ENCODE peak calls at places on chromosomes 11 and 22, in ten cellular contexts. Q, L, G, B, T, J, I, A, U and P are unnamed samples.

GRCh38 chr11:47986742-47987141 is 6.4 kb downstream of the PTPRJ start:
- DNase-seq in Q (no peak), L (no peak), G (no peak), B (no peak), T (no peak), J (no peak), I (no peak), A (no peak), U (no peak), P (no peak)

GRCh38 chr11:44505591-44506054 is 59.8 kb upstream of the CD82 start:
- DNase-seq in Q (no peak), L (peak), G (no peak), B (no peak), T (no peak), J (no peak), I (no peak), A (no peak), U (no peak), P (no peak)

GRCh38 chr11:58222730-58223129 is 6.0 kb downstream of the OR10Q1 start:
- DNase-seq in Q (no peak), L (peak), G (no peak), B (no peak), T (peak), J (no peak), I (no peak), A (no peak), U (no peak), P (no peak)

GRCh38 chr11:63813563-63814382 is 517 bp downstream of the SPINDOC start:
- DNase-seq in Q (no peak), L (peak), G (no peak), B (peak), T (no peak), J (no peak), I (peak), A (peak), U (peak), P (peak)

GRCh38 chr11:62665630-62666258 is 632 bp downstream of the CSKMT start:
- DNase-seq in Q (no peak), L (peak), G (no peak), B (peak), T (peak), J (peak), I (peak), A (peak), U (peak), P (no peak)

GRCh38 chr22:43128928-43129424 is 14.2 kb downstream of the MCAT start:
- DNase-seq in Q (no peak), L (no peak), G (no peak), B (no peak), T (no peak), J (no peak), I (no peak), A (no peak), U (peak), P (no peak)

GRCh38 chr11:12066799-12067508 is 43.4 kb upstream of the MICAL2 start:
- DNase-seq in Q (no peak), L (peak), G (peak), B (peak), T (peak), J (no peak), I (no peak), A (no peak), U (no peak), P (no peak)

GRCh38 chr11:100872951-100873350 is 185.9 kb downstream of the ARHGAP42 start:
- DNase-seq in Q (no peak), L (peak), G (no peak), B (no peak), T (no peak), J (no peak), I (no peak), A (no peak), U (no peak), P (no peak)

GRCh38 chr11:128688896-128689546 is 4.9 kb upstream of the FLI1 start:
- DNase-seq in Q (no peak), L (no peak), G (no peak), B (no peak), T (no peak), J (no peak), I (no peak), A (no peak), U (no peak), P (no peak)

DNA sequence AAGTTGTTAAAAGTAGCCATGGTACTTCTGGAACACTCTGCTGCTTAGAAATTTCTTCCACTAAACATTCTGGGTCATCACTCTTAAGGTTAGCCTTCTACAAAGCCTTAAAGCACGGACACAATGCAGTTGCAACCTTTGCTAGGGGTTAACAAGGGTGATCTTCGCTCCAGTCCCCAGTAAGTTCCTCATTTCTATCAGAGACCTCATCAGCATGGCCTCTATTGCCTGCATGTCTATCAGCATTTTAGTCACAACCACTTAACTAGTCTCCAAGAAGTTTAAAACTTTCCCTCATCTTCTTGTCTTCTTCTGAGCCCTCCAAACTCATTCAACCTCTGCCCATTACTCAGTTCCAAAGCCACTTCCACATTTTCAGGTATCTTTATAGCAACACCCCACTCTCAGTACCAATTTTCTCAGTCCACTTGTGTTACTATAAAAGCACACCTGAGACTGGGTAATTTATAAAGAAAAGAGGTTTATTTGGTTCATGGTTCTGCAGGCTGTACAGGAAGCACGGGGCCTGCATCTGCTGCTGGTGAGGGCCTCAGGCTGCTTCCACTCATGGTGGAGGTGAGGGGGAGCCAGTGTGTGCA is 48.7 kb upstream of the TH start:
- DNase-seq in Q (no peak), L (no peak), G (no peak), B (no peak), T (peak), J (no peak), I (no peak), A (no peak), U (no peak), P (no peak)
- H3K27ac ChIP-seq in Q (no peak), L (no peak), G (no peak), B (no peak), T (no peak), J (no peak), I (no peak), A (no peak), U (no peak), P (no peak)

DNA sequence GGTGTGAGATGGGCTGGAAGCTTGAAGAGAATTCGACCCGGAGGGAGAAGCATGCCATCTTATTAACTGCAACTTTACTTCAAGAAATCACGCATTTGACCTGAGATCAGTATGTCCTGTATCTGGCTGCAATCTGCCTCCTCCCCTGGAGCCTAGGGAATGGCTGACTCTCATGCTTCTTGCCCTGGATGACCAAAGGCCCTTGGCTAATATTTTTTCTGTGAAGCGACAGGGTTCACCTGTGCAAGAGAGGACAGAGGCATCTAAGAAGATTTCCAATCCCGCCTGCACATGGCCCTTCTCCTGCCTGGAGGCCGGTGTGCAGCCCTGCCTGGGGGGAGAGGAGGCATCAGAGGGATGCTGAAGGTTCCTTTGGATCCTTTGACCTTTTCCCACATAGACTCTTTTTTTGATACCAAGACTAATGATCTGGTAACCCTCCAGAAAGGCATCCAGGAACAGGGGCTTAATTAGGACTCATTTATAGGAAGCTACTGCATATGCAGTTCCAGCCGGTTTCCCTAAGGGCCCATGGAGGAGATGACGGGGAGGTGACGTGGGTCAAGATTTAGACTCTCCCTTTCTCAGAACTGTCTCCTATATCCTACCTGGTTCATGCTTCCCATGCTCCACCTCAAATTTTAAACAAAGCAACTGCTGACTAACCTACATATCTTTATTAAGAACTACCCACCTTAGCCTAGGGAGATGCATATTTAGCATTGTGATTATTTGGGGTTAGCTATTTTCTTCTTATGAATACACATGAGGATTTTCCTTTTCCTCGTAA is 50.8 kb downstream of the NTM start:
- DNase-seq in Q (no peak), L (no peak), G (no peak), B (no peak), T (peak), J (no peak), I (no peak), A (no peak), U (no peak), P (no peak)
- H3K27ac ChIP-seq in Q (no peak), L (no peak), G (no peak), B (no peak), T (no peak), J (no peak), I (no peak), A (no peak), U (no peak), P (no peak)

GRCh38 chr11:74683279-74683871 is 47.9 kb downstream of the CHRDL2 start:
- DNase-seq in Q (no peak), L (peak), G (no peak), B (no peak), T (no peak), J (no peak), I (no peak), A (peak), U (no peak), P (peak)
- H3K27ac ChIP-seq in Q (no peak), L (no peak), G (no peak), B (peak), T (no peak), J (no peak), I (no peak), A (peak), U (no peak), P (peak)

GRCh38 chr11:42494459-42494858 is 817.3 kb upstream of the API5 start:
- DNase-seq in Q (no peak), L (no peak), G (no peak), B (no peak), T (no peak), J (no peak), I (no peak), A (no peak), U (no peak), P (no peak)
- H3K27ac ChIP-seq in Q (no peak), L (no peak), G (no peak), B (no peak), T (no peak), J (no peak), I (no peak), A (no peak), U (no peak), P (no peak)

DNA sequence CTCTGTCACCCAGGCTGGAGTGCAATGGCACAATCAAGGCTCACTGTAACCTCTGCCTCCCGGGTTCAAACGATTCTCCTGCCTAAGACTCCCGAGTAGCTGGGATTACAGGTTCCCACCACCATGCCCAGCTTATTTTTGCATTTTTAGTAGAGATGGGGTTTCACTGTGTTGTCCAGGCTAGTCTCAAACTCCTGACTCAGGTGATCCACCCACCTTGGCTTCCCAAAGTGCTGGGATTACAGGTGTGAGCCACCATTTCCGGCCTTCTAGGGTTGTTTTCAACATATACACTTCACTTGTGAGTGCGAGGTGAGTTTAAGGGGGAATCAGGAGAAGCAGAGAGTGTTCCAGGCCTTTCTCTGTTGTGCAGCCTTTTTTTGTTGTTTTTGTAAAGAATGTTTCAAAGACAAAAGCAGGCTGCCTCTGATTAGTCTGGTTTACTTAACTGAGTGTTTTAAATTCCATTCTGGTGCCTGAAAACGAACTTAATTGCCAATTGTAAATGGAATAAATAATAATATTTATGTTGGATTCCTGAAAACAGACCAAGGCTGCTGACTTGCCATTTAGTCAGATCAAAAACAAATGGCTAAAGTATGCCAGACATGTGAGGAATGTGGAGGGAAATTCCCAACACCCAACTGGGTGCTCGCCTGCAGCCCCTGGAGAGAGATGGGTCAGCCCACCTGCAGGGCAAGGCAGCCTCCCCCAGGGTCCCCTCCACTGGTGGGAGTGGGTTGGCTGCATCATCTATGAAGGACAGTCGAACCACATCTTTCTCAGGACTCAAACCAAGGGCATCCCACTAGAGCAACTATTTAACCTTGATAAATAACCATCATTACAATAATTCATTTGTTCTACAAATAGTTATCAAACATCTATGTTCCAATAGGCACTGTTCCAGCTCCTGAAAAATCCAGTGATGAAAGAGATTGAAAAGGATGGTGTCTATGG is 4.6 kb upstream of the RANGAP1 start:
- DNase-seq in Q (no peak), L (peak), G (peak), B (no peak), T (no peak), J (no peak), I (no peak), A (no peak), U (no peak), P (no peak)
- H3K27ac ChIP-seq in Q (no peak), L (peak), G (peak), B (no peak), T (peak), J (no peak), I (no peak), A (no peak), U (peak), P (no peak)